ENCODE peak calls at places on chromosomes 5 and 9, in four cellular contexts. I is right cardiac atrium; R is RCC 7860; N is stimulated activated CD4-positive, alpha-beta T cell treated with anti-CD3 and anti-CD28 coated beads, TNF-alpha, amount 100 ng/mL, for 1 hour. G is an unnamed sample.

GRCh38 chr9:272251-273213 is 57.9 kb downstream of the DOCK8 start:
- DNase-seq in I (peak), N (peak), R (no peak), G (no peak)

GRCh38 chr5:119961993-119962392 is 332.6 kb downstream of the FAM170A start:
- DNase-seq in R (no peak), N (no peak), I (no peak), G (no peak)

GRCh38 chr5:14925326-14925725 is 53.7 kb upstream of the ANKH start:
- DNase-seq in N (no peak), I (no peak), R (no peak), G (no peak)

GRCh38 chr9:720239-720881 is 121.1 kb upstream of the DMRT1 start:
- DNase-seq in I (no peak), N (no peak), R (no peak), G (no peak)

GRCh38 chr5:89437450-89438435 is 554.8 kb upstream of the MEF2C start:
- DNase-seq in N (no peak), R (peak), I (no peak), G (no peak)

GRCh38 chr5:125486634-125487033 is 740.2 kb upstream of the ZNF608 start:
- DNase-seq in I (no peak), N (no peak), R (peak), G (no peak)

GRCh38 chr5:62937661-62938558 is 359.3 kb downstream of the LRRC70 start:
- DNase-seq in I (no peak), R (peak), N (no peak), G (no peak)

GRCh38 chr9:85427749-85428148 is 314.0 kb downstream of the AGTPBP1 start:
- DNase-seq in R (no peak), N (no peak), I (no peak), G (no peak)

GRCh38 chr5:59721741-59722140 is 171.8 kb downstream of the PDE4D start:
- DNase-seq in R (no peak), I (no peak), N (no peak), G (no peak)

GRCh38 chr5:37830348-37830747 is 9.5 kb downstream of the GDNF start:
- DNase-seq in I (no peak), R (no peak), N (no peak), G (no peak)

GRCh38 chr5:175202461-175203065 is 241.4 kb downstream of the DRD1 start:
- DNase-seq in R (peak), I (no peak), N (no peak), G (no peak)

GRCh38 chr5:42851441-42851840 is 39.7 kb upstream of the SELENOP start:
- DNase-seq in R (no peak), I (no peak), N (no peak), G (no peak)

GRCh38 chr5:180339583-180340183 is 13.5 kb downstream of the GFPT2 start:
- DNase-seq in N (no peak), R (no peak), I (no peak), G (no peak)

GRCh38 chr5:57825026-57825683 is 342.5 kb upstream of the ACTBL2 start:
- DNase-seq in I (no peak), N (no peak), R (peak), G (no peak)

GRCh38 chr5:73201547-73202513 is 28.8 kb downstream of the TMEM174 start:
- DNase-seq in N (no peak), R (peak), I (peak), G (peak)

GRCh38 chr9:87278971-87279731 is 218.5 kb upstream of the DAPK1 start:
- DNase-seq in I (no peak), R (no peak), N (no peak), G (no peak)

GRCh38 chr5:29780401-29780800 is 1413.1 kb upstream of the CDH6 start:
- DNase-seq in I (no peak), N (no peak), R (no peak), G (no peak)

GRCh38 chr5:141779642-141780041 is 97.6 kb upstream of the ARAP3 start:
- DNase-seq in R (peak), I (no peak), N (no peak), G (no peak)

GRCh38 chr5:87120518-87121314 is 147.0 kb upstream of the RASA1 start:
- DNase-seq in N (no peak), R (peak), I (no peak), G (no peak)